ENCODE peak calls at places on chromosome 13, in ten cellular contexts. T, D, F, Y, Z, A, H, E, P and U are unnamed samples.
A peak's percentile ranks its signal among the peaks of the same experiment; 100 is the strongest.

GRCh38 chr13:43273362-43273761 is 250.0 kb downstream of the DNAJC15 start:
- DNase-seq in Y (no peak), E (peak; percentile 79), A (peak; percentile 24), Z (no peak), P (no peak), D (no peak), F (no peak), H (no peak), T (no peak), U (peak; percentile 42)

GRCh38 chr13:72437458-72437857 is 290.0 kb downstream of the MZT1 start:
- DNase-seq in T (no peak), A (peak; percentile 82), Z (peak; percentile 56), F (no peak), H (no peak), Y (no peak), P (no peak), D (no peak), E (peak; percentile 88), U (no peak)

GRCh38 chr13:99886706-99887105 is 84.9 kb downstream of the ZIC5 start:
- DNase-seq in Y (no peak), E (peak; percentile 3), Z (no peak), T (no peak), A (no peak), H (no peak), D (no peak), P (no peak), F (no peak), U (no peak)

GRCh38 chr13:94323746-94324408 is 155.6 kb downstream of the DCT start:
- DNase-seq in Z (no peak), P (peak; percentile 62), A (no peak), Y (no peak), F (no peak), T (no peak), D (no peak), E (no peak), H (no peak), U (no peak)

GRCh38 chr13:43785681-43786471 is 896 bp downstream of the ENOX1 start:
- DNase-seq in A (peak; percentile 50), Y (peak; percentile 30), F (peak; percentile 41), E (peak; percentile 62), H (peak; percentile 91), D (peak; percentile 89), Z (no peak), T (peak; percentile 87), P (peak; percentile 30), U (peak; percentile 44)

GRCh38 chr13:27053902-27054595 is 117.6 kb downstream of the USP12 start:
- DNase-seq in E (peak; percentile 90), P (no peak), Y (no peak), H (no peak), A (peak; percentile 90), T (no peak), D (no peak), F (no peak), Z (peak; percentile 53), U (peak; percentile 84)

GRCh38 chr13:98778749-98779148 is 26.3 kb upstream of the SLC15A1 start:
- DNase-seq in E (peak; percentile 48), D (no peak), A (no peak), Z (no peak), Y (no peak), P (no peak), F (no peak), T (no peak), H (no peak), U (peak; percentile 36)

GRCh38 chr13:110597041-110597689 is 18.2 kb upstream of the NAXD start:
- DNase-seq in E (no peak), D (no peak), Z (no peak), Y (no peak), P (no peak), T (no peak), F (no peak), H (no peak), A (no peak), U (no peak)

GRCh38 chr13:97911311-97912138 is 42.0 kb upstream of the IPO5 start:
- DNase-seq in Y (no peak), E (peak; percentile 40), H (no peak), D (no peak), T (peak; percentile 25), P (peak; percentile 38), A (peak; percentile 34), F (no peak), Z (peak; percentile 3), U (peak; percentile 46)

GRCh38 chr13:72151241-72151640 is 284.2 kb upstream of the DACH1 start:
- DNase-seq in F (no peak), P (no peak), D (no peak), Y (no peak), E (peak; percentile 92), Z (peak; percentile 64), A (peak; percentile 68), H (no peak), T (no peak), U (no peak)

GRCh38 chr13:110338441-110339101 is 31.5 kb downstream of the COL4A2 start:
- DNase-seq in F (peak; percentile 33), P (no peak), T (no peak), A (no peak), Y (peak; percentile 71), H (peak; percentile 70), Z (no peak), D (peak; percentile 77), E (peak; percentile 91), U (no peak)

GRCh38 chr13:60397693-60398437 is 845 bp downstream of the TDRD3 start:
- DNase-seq in Y (peak; percentile 29), D (peak; percentile 83), F (peak; percentile 26), Z (no peak), E (peak; percentile 73), A (peak; percentile 33), P (peak; percentile 85), H (peak; percentile 80), T (peak; percentile 74), U (peak; percentile 49)

GRCh38 chr13:31334994-31335549 is 135.3 kb downstream of the B3GLCT start:
- DNase-seq in P (no peak), Y (no peak), A (peak; percentile 29), T (no peak), Z (no peak), E (no peak), D (no peak), H (no peak), F (no peak), U (no peak)

GRCh38 chr13:62625214-62625613 is 1209.6 kb upstream of the PCDH20 start:
- DNase-seq in A (no peak), H (no peak), E (no peak), D (no peak), T (no peak), Y (no peak), F (no peak), Z (no peak), P (no peak), U (no peak)

GRCh38 chr13:111480503-111480902 is 160.1 kb downstream of the TEX29 start:
- DNase-seq in Z (no peak), F (no peak), D (no peak), E (no peak), P (no peak), T (no peak), Y (no peak), A (no peak), H (no peak), U (no peak)

GRCh38 chr13:66367356-66367755 is 862.8 kb downstream of the PCDH9 start:
- DNase-seq in P (no peak), Y (no peak), F (no peak), A (no peak), H (no peak), Z (no peak), E (peak; percentile 11), D (no peak), T (no peak), U (no peak)

GRCh38 chr13:74751739-74752138 is 617.5 kb upstream of the KLF12 start:
- DNase-seq in T (peak; percentile 88), Z (no peak), D (no peak), H (no peak), P (no peak), Y (no peak), E (no peak), F (no peak), A (no peak), U (no peak)

GRCh38 chr13:27450921-27451461 is 627 bp upstream of the MTIF3 start:
- DNase-seq in F (peak; percentile 5), A (peak; percentile 84), T (peak; percentile 20), E (peak; percentile 66), H (peak; percentile 69), Y (peak; percentile 27), D (peak; percentile 57), P (no peak), Z (no peak), U (peak; percentile 61)

GRCh38 chr13:110380359-110381028 is 73.4 kb downstream of the COL4A2 start:
- DNase-seq in Y (no peak), A (peak; percentile 94), E (peak; percentile 95), T (no peak), F (no peak), H (no peak), P (no peak), Z (no peak), D (no peak), U (no peak)

GRCh38 chr13:76129305-76130040 is 493.3 kb downstream of the LMO7 start:
- DNase-seq in P (no peak), Y (no peak), E (no peak), F (peak; percentile 36), Z (no peak), D (no peak), T (no peak), H (no peak), A (no peak), U (no peak)

GRCh38 chr13:29954082-29955043 is 103.9 kb upstream of the UBL3 start:
- DNase-seq in D (no peak), T (no peak), Z (no peak), P (peak; percentile 16), H (no peak), Y (no peak), F (no peak), A (no peak), E (no peak), U (no peak)

GRCh38 chr13:27020415-27020814 is 151.2 kb downstream of the USP12 start:
- DNase-seq in H (no peak), T (no peak), F (no peak), Y (no peak), Z (no peak), A (no peak), P (no peak), D (no peak), E (no peak), U (no peak)

GRCh38 chr13:38590796-38591507 is 95.9 kb upstream of the FREM2 start:
- DNase-seq in A (peak; percentile 58), T (no peak), P (no peak), D (no peak), E (no peak), Y (no peak), F (no peak), Z (no peak), H (no peak), U (no peak)

GRCh38 chr13:39405596-39405995 is 197.4 kb downstream of the LHFPL6 start:
- DNase-seq in Y (no peak), A (no peak), E (no peak), T (no peak), Z (no peak), F (no peak), D (no peak), P (no peak), H (no peak), U (no peak)

GRCh38 chr13:113665582-113666323 is 1.3 kb upstream of the GRK1 start:
- DNase-seq in Y (no peak), A (no peak), P (no peak), E (no peak), F (no peak), Z (no peak), H (peak; percentile 41), T (peak; percentile 3), D (peak; percentile 20), U (no peak)

GRCh38 chr13:40812724-40813445 is 23.5 kb downstream of the SLC25A15 start:
- DNase-seq in E (peak; percentile 44), Z (no peak), Y (no peak), F (no peak), D (no peak), A (peak; percentile 73), H (no peak), P (no peak), T (no peak), U (peak; percentile 10)

GRCh38 chr13:50127017-50127725 is 111.9 kb downstream of the KCNRG start:
- DNase-seq in A (no peak), P (peak; percentile 12), Y (no peak), H (peak; percentile 71), F (peak; percentile 45), T (no peak), E (peak; percentile 33), Z (no peak), D (peak; percentile 79), U (no peak)

GRCh38 chr13:43804461-43805070 is 17.8 kb upstream of the ENOX1 start:
- DNase-seq in Z (no peak), E (peak; percentile 54), Y (no peak), F (peak; percentile 59), T (peak; percentile 49), D (no peak), A (peak; percentile 80), H (no peak), P (peak; percentile 66), U (peak; percentile 76)